ENCODE peak calls at places on chromosomes 12 and 14, in six cellular contexts. One of them, this sample, is unnamed. For H3K4me1, the result is how much of the 10 kb centered on the place peaks cover.

GRCh38 chr14:81275995-81276698 is 55.4 kb upstream of the GTF2A1 start:
- DNase-seq in transverse colon: no peak
- DNase-seq in OCI-LY7: no peak
- DNase-seq in H9: no peak
- DNase-seq in right cardiac atrium: no peak
- DNase-seq in HCT116: no peak
- DNase-seq in this sample: no peak

GRCh38 chr12:118633071-118633470 is 256.7 kb downstream of the SUDS3 start:
- DNase-seq in transverse colon: no peak
- DNase-seq in OCI-LY7: no peak
- DNase-seq in H9: no peak
- DNase-seq in right cardiac atrium: no peak
- DNase-seq in HCT116: no peak
- DNase-seq in this sample: no peak

GRCh38 chr14:23171251-23171975 is 12.0 kb downstream of the SLC7A8 start:
- DNase-seq in transverse colon: no peak
- DNase-seq in OCI-LY7: no peak
- DNase-seq in H9: no peak
- DNase-seq in right cardiac atrium: no peak
- DNase-seq in HCT116: no peak
- DNase-seq in this sample: no peak

GRCh38 chr12:27922591-27923139 is 49.9 kb downstream of the PTHLH start:
- DNase-seq in transverse colon: no peak
- DNase-seq in OCI-LY7: no peak
- DNase-seq in H9: no peak
- DNase-seq in right cardiac atrium: no peak
- DNase-seq in HCT116: no peak
- DNase-seq in this sample: no peak

GRCh38 chr12:42589465-42590323 is at the start of gene PRICKLE1:
- DNase-seq in transverse colon: peak
- DNase-seq in OCI-LY7: peak
- DNase-seq in H9: peak
- DNase-seq in right cardiac atrium: peak
- DNase-seq in HCT116: no peak
- DNase-seq in this sample: no peak

GRCh38 chr12:6958609-6959375 is 7.6 kb downstream of the PTPN6 start:
- DNase-seq in transverse colon: peak
- DNase-seq in OCI-LY7: peak
- DNase-seq in H9: no peak
- DNase-seq in right cardiac atrium: peak
- DNase-seq in HCT116: no peak
- DNase-seq in this sample: no peak

GRCh38 chr12:108820700-108821406 is 36.5 kb downstream of the SSH1 start:
- DNase-seq in transverse colon: no peak
- DNase-seq in OCI-LY7: no peak
- DNase-seq in H9: no peak
- DNase-seq in right cardiac atrium: no peak
- DNase-seq in HCT116: no peak
- DNase-seq in this sample: no peak

GRCh38 chr12:67592228-67593011 is 56.1 kb upstream of the DYRK2 start:
- DNase-seq in transverse colon: no peak
- DNase-seq in OCI-LY7: no peak
- DNase-seq in H9: no peak
- DNase-seq in right cardiac atrium: no peak
- DNase-seq in HCT116: peak
- DNase-seq in this sample: no peak

GRCh38 chr14:50381008-50381407 is 15.7 kb downstream of the CDKL1 start:
- DNase-seq in transverse colon: no peak
- DNase-seq in OCI-LY7: no peak
- DNase-seq in H9: no peak
- DNase-seq in right cardiac atrium: no peak
- DNase-seq in HCT116: no peak
- DNase-seq in this sample: no peak

GRCh38 chr12:64385468-64385867 is 5.1 kb downstream of the C12orf56 start:
- DNase-seq in transverse colon: no peak
- DNase-seq in OCI-LY7: no peak
- DNase-seq in H9: no peak
- DNase-seq in right cardiac atrium: no peak
- DNase-seq in HCT116: peak
- DNase-seq in this sample: no peak

GRCh38 chr14:91996951-91997371 is 42.9 kb downstream of the TRIP11 start:
- DNase-seq in transverse colon: no peak
- DNase-seq in OCI-LY7: peak
- DNase-seq in H9: no peak
- DNase-seq in right cardiac atrium: no peak
- DNase-seq in HCT116: peak
- DNase-seq in this sample: peak

GRCh38 chr12:17829813-17830212 is 260.2 kb downstream of the RERGL start:
- DNase-seq in transverse colon: no peak
- DNase-seq in OCI-LY7: no peak
- DNase-seq in H9: no peak
- DNase-seq in right cardiac atrium: no peak
- DNase-seq in HCT116: no peak
- DNase-seq in this sample: no peak

GRCh38 chr12:104590002-104590401 is 133.3 kb downstream of the CHST11 start:
- DNase-seq in transverse colon: no peak
- DNase-seq in OCI-LY7: no peak
- DNase-seq in H9: no peak
- DNase-seq in right cardiac atrium: no peak
- DNase-seq in HCT116: no peak
- DNase-seq in this sample: no peak

GRCh38 chr12:40281791-40282364 is 57.1 kb downstream of the LRRK2 start:
- DNase-seq in transverse colon: no peak
- DNase-seq in OCI-LY7: no peak
- DNase-seq in H9: no peak
- DNase-seq in right cardiac atrium: no peak
- DNase-seq in HCT116: no peak
- DNase-seq in this sample: no peak

GRCh38 chr12:103501447-103501846 is 5.7 kb upstream of the C12orf42 start:
- DNase-seq in transverse colon: no peak
- DNase-seq in OCI-LY7: no peak
- DNase-seq in H9: no peak
- DNase-seq in right cardiac atrium: no peak
- DNase-seq in HCT116: no peak
- DNase-seq in this sample: no peak

GRCh38 chr12:89544730-89545184 is 18.9 kb upstream of the POC1B start:
- DNase-seq in transverse colon: peak
- DNase-seq in OCI-LY7: no peak
- DNase-seq in H9: no peak
- DNase-seq in right cardiac atrium: peak
- DNase-seq in HCT116: no peak
- DNase-seq in this sample: no peak

GRCh38 chr14:23306412-23307145 is at the start of gene BCL2L2:
- DNase-seq in transverse colon: peak
- DNase-seq in OCI-LY7: peak
- DNase-seq in H9: peak
- DNase-seq in right cardiac atrium: peak
- DNase-seq in HCT116: peak
- DNase-seq in this sample: no peak

GRCh38 chr12:79547735-79548347 is 142.9 kb downstream of the PAWR start:
- DNase-seq in transverse colon: peak
- DNase-seq in OCI-LY7: peak
- DNase-seq in H9: peak
- DNase-seq in right cardiac atrium: no peak
- DNase-seq in HCT116: peak
- DNase-seq in this sample: peak

GRCh38 chr14:50383618-50384225 is 13.0 kb downstream of the CDKL1 start:
- DNase-seq in transverse colon: no peak
- DNase-seq in OCI-LY7: no peak
- DNase-seq in H9: no peak
- DNase-seq in right cardiac atrium: no peak
- DNase-seq in HCT116: no peak
- DNase-seq in this sample: no peak

GRCh38 chr12:76778358-76778757 is 14.4 kb downstream of the ZDHHC17 start:
- DNase-seq in transverse colon: no peak
- DNase-seq in OCI-LY7: no peak
- DNase-seq in H9: no peak
- DNase-seq in right cardiac atrium: no peak
- DNase-seq in HCT116: no peak
- DNase-seq in this sample: no peak

GRCh38 chr12:76782440-76782996 is 18.6 kb downstream of the ZDHHC17 start:
- DNase-seq in transverse colon: no peak
- DNase-seq in OCI-LY7: no peak
- DNase-seq in H9: no peak
- DNase-seq in right cardiac atrium: no peak
- DNase-seq in HCT116: no peak
- DNase-seq in this sample: no peak

GRCh38 chr12:76777765-76778216 is 13.9 kb downstream of the ZDHHC17 start:
- DNase-seq in transverse colon: no peak
- DNase-seq in OCI-LY7: peak
- DNase-seq in H9: no peak
- DNase-seq in right cardiac atrium: no peak
- DNase-seq in HCT116: no peak
- DNase-seq in this sample: no peak

GRCh38 chr12:76784600-76785051 is 20.7 kb downstream of the ZDHHC17 start:
- DNase-seq in transverse colon: no peak
- DNase-seq in OCI-LY7: no peak
- DNase-seq in H9: no peak
- DNase-seq in right cardiac atrium: no peak
- DNase-seq in HCT116: no peak
- DNase-seq in this sample: no peak

DNA sequence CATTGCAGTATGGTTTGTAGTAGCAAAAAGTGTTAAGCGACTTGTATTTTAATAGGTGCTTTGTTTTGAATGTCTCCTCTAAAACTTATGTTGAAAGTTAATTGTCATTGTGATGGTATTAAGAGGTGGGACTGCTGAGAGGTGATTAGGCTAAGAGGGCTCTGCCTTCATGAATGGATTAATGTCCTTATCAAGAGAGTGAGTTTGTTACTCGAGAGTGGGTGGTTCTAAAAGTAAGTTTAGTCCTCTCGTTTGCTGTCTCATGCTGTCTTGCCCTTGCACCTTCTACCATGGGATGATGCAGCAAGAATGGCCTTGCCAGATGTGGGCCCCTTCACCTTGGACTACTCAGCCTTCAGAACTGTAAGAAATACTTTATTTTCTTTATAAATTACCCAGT is 17.4 kb downstream of the ZDHHC17 start:
- DNase-seq in transverse colon: no peak
- DNase-seq in OCI-LY7: no peak
- DNase-seq in H9: no peak
- DNase-seq in right cardiac atrium: no peak
- DNase-seq in HCT116: no peak
- DNase-seq in this sample: no peak
- H3K4me1 ChIP-seq in transverse colon: under half
- H3K4me1 ChIP-seq in OCI-LY7: under half
- H3K4me1 ChIP-seq in H9: under half
- H3K4me1 ChIP-seq in right cardiac atrium: under half
- H3K4me1 ChIP-seq in HCT116: under half
- H3K4me1 ChIP-seq in this sample: under half

GRCh38 chr12:47828008-47828966 is 8.6 kb upstream of the HDAC7 start:
- DNase-seq in transverse colon: no peak
- DNase-seq in OCI-LY7: no peak
- DNase-seq in H9: no peak
- DNase-seq in right cardiac atrium: peak
- DNase-seq in HCT116: no peak
- DNase-seq in this sample: no peak
- H3K27ac ChIP-seq in transverse colon: peak
- H3K27ac ChIP-seq in OCI-LY7: no peak
- H3K27ac ChIP-seq in H9: no peak
- H3K27ac ChIP-seq in right cardiac atrium: peak
- H3K27ac ChIP-seq in HCT116: peak
- H3K27ac ChIP-seq in this sample: no peak

GRCh38 chr14:68817513-68818212 is 24.8 kb upstream of the ZFP36L1 start:
- DNase-seq in transverse colon: no peak
- DNase-seq in OCI-LY7: no peak
- DNase-seq in H9: no peak
- DNase-seq in right cardiac atrium: no peak
- DNase-seq in HCT116: no peak
- DNase-seq in this sample: no peak

GRCh38 chr14:68814376-68815287 is 21.8 kb upstream of the ZFP36L1 start:
- DNase-seq in transverse colon: peak
- DNase-seq in OCI-LY7: peak
- DNase-seq in H9: peak
- DNase-seq in right cardiac atrium: peak
- DNase-seq in HCT116: no peak
- DNase-seq in this sample: no peak

GRCh38 chr14:68816943-68817430 is 24.1 kb upstream of the ZFP36L1 start:
- DNase-seq in transverse colon: no peak
- DNase-seq in OCI-LY7: no peak
- DNase-seq in H9: no peak
- DNase-seq in right cardiac atrium: no peak
- DNase-seq in HCT116: no peak
- DNase-seq in this sample: no peak

GRCh38 chr14:68815288-68816182 is 22.7 kb upstream of the ZFP36L1 start:
- DNase-seq in transverse colon: no peak
- DNase-seq in OCI-LY7: peak
- DNase-seq in H9: no peak
- DNase-seq in right cardiac atrium: peak
- DNase-seq in HCT116: no peak
- DNase-seq in this sample: no peak

DNA sequence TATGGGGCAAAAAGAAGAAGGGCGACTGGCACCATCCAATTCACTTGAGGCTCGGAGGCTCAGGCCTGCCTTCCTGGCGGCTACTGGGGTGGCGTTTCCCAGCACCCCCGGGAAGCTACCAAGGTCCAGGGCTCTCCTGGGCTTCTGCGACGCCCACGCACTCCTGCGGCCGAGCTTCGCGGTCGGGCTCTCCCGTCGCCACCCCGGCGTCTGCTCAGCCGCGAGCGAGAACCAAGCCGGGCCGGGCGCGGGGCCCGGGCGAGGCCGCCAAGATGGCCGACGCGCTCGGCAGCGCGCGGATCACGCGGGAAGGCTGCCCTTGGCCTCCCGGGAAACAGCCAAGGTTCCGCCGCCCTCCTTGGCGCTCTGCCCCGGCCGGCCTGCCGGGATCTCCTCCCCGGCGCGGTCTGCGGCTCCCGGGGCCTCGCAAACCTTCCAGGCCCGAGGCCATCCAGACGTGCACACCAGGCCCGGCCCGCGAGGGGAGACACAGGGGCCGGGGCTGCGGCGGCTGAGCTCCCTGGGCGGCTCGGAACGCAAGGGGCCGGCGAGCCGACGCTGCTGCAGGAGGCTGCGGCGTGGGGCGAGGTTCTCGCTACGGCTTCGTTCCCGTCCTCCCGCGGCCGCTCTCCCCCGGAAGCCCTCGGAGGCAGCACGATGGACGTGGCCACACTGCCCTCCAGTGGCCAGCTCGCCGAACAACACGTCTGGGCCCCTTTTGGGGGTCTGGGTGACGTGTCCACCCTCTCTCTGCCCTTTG is 23.5 kb upstream of the ZFP36L1 start:
- DNase-seq in transverse colon: peak
- DNase-seq in OCI-LY7: peak
- DNase-seq in H9: peak
- DNase-seq in right cardiac atrium: peak
- DNase-seq in HCT116: no peak
- DNase-seq in this sample: no peak
- H3K4me1 ChIP-seq in transverse colon: under half
- H3K4me1 ChIP-seq in OCI-LY7: half or more
- H3K4me1 ChIP-seq in H9: under half
- H3K4me1 ChIP-seq in right cardiac atrium: under half
- H3K4me1 ChIP-seq in HCT116: half or more
- H3K4me1 ChIP-seq in this sample: under half

DNA sequence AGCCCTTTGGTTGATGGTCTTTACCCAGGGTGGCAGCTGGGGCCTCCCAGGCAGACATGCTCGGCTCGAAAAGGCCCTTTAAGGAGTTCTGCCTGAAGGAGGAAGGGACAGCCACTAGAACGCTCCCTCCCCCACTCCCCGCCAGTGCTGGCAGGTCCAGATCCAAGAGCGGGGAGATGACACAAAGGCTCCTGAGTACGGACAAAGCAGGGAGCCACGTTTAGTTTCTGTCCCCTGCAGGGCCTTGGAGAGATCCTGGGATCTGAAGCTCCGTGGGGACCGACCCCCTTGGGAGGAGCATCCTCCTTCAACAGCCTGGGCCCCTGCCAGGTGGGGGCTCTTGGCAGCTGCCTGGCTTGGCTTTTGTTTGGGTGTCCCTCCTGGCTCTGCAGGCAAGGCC is 89.7 kb downstream of the ESRRB start:
- DNase-seq in transverse colon: no peak
- DNase-seq in OCI-LY7: no peak
- DNase-seq in H9: no peak
- DNase-seq in right cardiac atrium: no peak
- DNase-seq in HCT116: no peak
- DNase-seq in this sample: no peak
- H3K27ac ChIP-seq in transverse colon: no peak
- H3K27ac ChIP-seq in OCI-LY7: no peak
- H3K27ac ChIP-seq in H9: no peak
- H3K27ac ChIP-seq in right cardiac atrium: no peak
- H3K27ac ChIP-seq in HCT116: no peak
- H3K27ac ChIP-seq in this sample: no peak